ENCODE peak calls at places on chromosomes 16 and 17, in six cellular contexts. L is tibial nerve, J is prostate gland, Z is uterus, G is body of pancreas, Q is esophagus squamous epithelium. V is an unnamed sample.

GRCh38 chr17:16662936-16663335 is 9.3 kb upstream of the ZNF624 start:
- DNase-seq in L (no peak), J (no peak), Z (no peak), G (no peak), Q (no peak), V (no peak)

GRCh38 chr17:79304907-79305306 is 230.3 kb downstream of the ENGASE start:
- DNase-seq in L (no peak), J (no peak), Z (no peak), G (no peak), Q (no peak), V (no peak)

GRCh38 chr17:2862197-2862596 is 66.0 kb downstream of the RAP1GAP2 start:
- DNase-seq in L (no peak), J (no peak), Z (no peak), G (no peak), Q (no peak), V (no peak)

GRCh38 chr16:27242398-27242797 is 26.2 kb downstream of the NSMCE1 start:
- DNase-seq in L (no peak), J (no peak), Z (no peak), G (no peak), Q (no peak), V (no peak)

GRCh38 chr16:68724797-68725196 is 12.3 kb upstream of the CDH1 start:
- DNase-seq in L (no peak), J (no peak), Z (no peak), G (no peak), Q (no peak), V (no peak)

GRCh38 chr17:74738051-74738996 is 1.3 kb downstream of the RAB37 start:
- DNase-seq in L (no peak), J (no peak), Z (no peak), G (no peak), Q (no peak), V (no peak)

GRCh38 chr17:69090365-69090764 is 29.6 kb upstream of the ABCA9 start:
- DNase-seq in L (no peak), J (no peak), Z (no peak), G (no peak), Q (no peak), V (no peak)

GRCh38 chr16:56672761-56673536 is 3.3 kb downstream of the MT1H start:
- DNase-seq in L (no peak), J (no peak), Z (no peak), G (no peak), Q (no peak), V (no peak)

GRCh38 chr17:34725008-34725407 is 145.6 kb downstream of the TMEM132E start:
- DNase-seq in L (no peak), J (no peak), Z (no peak), G (no peak), Q (no peak), V (no peak)

GRCh38 chr17:36064142-36064541 is at the start of gene CCL18:
- DNase-seq in L (no peak), J (no peak), Z (no peak), G (no peak), Q (no peak), V (no peak)

GRCh38 chr17:53626286-53626685 is 196.4 kb upstream of the KIF2B start:
- DNase-seq in L (no peak), J (no peak), Z (no peak), G (no peak), Q (no peak), V (no peak)

GRCh38 chr17:31621566-31621965 is 230.1 kb downstream of the RAB11FIP4 start:
- DNase-seq in L (no peak), J (no peak), Z (no peak), G (no peak), Q (no peak), V (no peak)

GRCh38 chr16:65570261-65570660 is 448.4 kb upstream of the CDH11 start:
- DNase-seq in L (no peak), J (no peak), Z (no peak), G (no peak), Q (no peak), V (no peak)

GRCh38 chr16:85733839-85734170 is 17.1 kb downstream of the C16orf74 start:
- DNase-seq in L (no peak), J (no peak), Z (no peak), G (no peak), Q (no peak), V (no peak)

GRCh38 chr16:57774886-57775285 is 27.4 kb downstream of the KIFC3 start:
- DNase-seq in L (no peak), J (no peak), Z (no peak), G (no peak), Q (no peak), V (peak; percentile 14)

DNA sequence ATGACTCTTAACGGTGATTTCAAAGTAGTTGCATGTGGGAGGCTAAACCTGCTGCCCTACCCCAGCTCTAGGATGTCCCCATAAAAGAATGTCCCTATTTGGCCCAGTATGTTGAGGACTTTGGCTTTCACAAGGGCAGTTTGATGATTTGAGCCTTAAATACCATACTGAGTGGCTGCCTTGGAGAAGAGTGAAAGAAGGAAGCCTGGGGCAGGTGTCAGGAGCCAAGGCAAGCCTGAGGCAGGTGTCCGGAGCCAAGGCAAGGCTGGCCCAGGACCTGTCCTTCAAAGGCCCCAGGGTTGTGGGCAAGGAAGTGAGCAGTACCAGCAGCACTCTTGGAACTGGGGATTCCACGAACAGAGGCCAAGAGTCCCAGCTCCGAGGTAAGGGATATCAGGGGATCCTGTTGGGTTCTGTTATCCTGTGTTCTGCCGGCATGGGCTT is 18.6 kb downstream of the ST6GALNAC2 start:
- DNase-seq in L (no peak), J (no peak), Z (no peak), G (no peak), Q (no peak), V (no peak)
- TF ChIP-seq POLR2A in L (no peak), J (no peak), Z (no peak), G (no peak), Q (no peak), V (no peak)

GRCh38 chr16:3215601-3216262 is 19.2 kb downstream of the ZNF200 start:
- DNase-seq in L (no peak), J (no peak), Z (no peak), G (no peak), Q (no peak), V (no peak)

GRCh38 chr16:3223913-3224515 is 10.9 kb downstream of the ZNF200 start:
- DNase-seq in L (no peak), J (no peak), Z (no peak), G (no peak), Q (no peak), V (no peak)

GRCh38 chr16:3214904-3215600 is 19.9 kb downstream of the ZNF200 start:
- DNase-seq in L (no peak), J (no peak), Z (no peak), G (no peak), Q (no peak), V (no peak)

GRCh38 chr16:3216263-3216640 is 18.7 kb downstream of the ZNF200 start:
- DNase-seq in L (no peak), J (no peak), Z (no peak), G (no peak), Q (no peak), V (no peak)

DNA sequence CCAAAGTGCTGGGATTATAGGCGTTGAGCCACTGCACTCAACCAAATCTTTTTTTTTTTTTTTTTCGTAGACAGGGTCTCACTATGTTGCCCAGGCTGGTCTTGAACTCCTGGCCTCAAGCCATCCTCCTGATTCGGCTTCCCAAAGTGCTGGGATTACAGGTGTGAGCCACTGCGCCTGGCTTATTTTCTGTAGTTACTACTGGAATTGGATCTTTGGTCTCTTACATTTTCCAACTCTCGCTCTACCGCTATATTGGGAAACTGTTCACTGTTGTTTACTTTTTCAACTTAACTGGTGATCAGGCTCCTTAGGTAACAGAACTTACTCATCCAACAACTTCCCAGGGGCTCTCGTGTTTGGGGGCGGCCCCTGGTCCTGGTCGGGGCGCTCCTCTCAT is 14.1 kb downstream of the ZNF200 start:
- DNase-seq in L (no peak), J (no peak), Z (no peak), G (no peak), Q (no peak), V (no peak)
- H3K9me3 ChIP-seq in L (peaks cover 44% of the 10 kb centered on the region), J (peaks cover 13% of the 10 kb centered on the region), Z (peaks cover 55% of the 10 kb centered on the region), G (no peaks in the 10 kb centered on the region), Q (peaks cover 66% of the 10 kb centered on the region), V (peaks cover 64% of the 10 kb centered on the region)

DNA sequence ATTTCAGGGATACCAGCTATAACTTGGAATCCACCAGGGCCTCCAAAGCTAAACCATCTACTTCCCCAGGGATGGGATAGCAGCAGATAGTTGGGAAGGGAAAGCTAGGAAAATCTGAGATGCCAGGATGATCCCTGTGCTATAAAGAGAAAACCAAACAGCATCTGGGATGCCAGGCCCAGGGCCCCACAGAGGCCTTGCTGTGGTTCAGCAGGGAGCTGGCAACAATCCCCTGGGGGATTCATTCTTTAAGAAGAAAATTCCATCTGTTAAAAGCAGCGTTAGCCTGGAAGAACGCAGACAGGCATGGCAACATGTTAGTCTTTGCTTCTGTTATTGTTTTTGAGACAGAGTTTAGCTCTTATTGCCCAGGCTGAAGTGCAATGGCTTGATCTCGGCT is 16.6 kb downstream of the MYO18A start:
- DNase-seq in L (no peak), J (no peak), Z (no peak), G (no peak), Q (no peak), V (no peak)
- H3K27ac ChIP-seq in L (no peak overlapping the region), J (no peak overlapping the region), Z (no peak overlapping the region), G (no peak overlapping the region), Q (no peak overlapping the region), V (no peak overlapping the region)

GRCh38 chr16:19393226-19394074 is 24.2 kb upstream of the TMC5 start:
- DNase-seq in L (no peak), J (peak; percentile 59), Z (no peak), G (no peak), Q (no peak), V (no peak)
- TF ChIP-seq POLR2A in L (no peak), J (no peak), Z (no peak), G (no peak), Q (no peak), V (no peak)

DNA sequence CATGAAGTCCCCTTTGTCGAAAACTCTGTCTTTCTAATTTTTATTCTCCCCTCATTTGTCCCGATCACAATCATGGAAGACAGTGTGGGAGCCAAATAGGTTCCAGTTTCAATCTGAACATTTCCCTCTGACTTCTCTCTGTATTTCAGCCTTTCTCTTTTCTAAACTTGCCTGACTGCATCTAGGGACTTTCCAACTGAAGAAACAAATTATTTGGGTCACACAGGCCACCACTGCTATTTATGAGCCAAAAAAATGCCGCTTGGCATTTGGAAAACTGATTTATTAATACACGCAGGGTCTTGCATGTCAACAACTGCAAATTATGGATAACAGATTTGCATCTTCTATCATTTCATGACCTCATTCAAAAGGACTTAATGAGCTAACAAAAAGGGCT is 55.2 kb upstream of the ELAC2 start:
- DNase-seq in L (no peak), J (no peak), Z (no peak), G (no peak), Q (no peak), V (no peak)
- H3K9me3 ChIP-seq in L (no peaks in the 10 kb centered on the region), J (no peaks in the 10 kb centered on the region), Z (no peaks in the 10 kb centered on the region), G (no peaks in the 10 kb centered on the region), Q (no peaks in the 10 kb centered on the region), V (peaks cover 3% of the 10 kb centered on the region)

V was measured in heart left ventricle.